ENCODE peak calls at places on chromosomes 16 and 17, in six cellular contexts. O, I, E, T, A and Y are unnamed samples. For H3K4me1, the result is how much of the 10 kb centered on the place peaks cover.

GRCh38 chr17:78884148-78884870 is 18.7 kb downstream of the CEP295NL start:
- DNase-seq in O (no peak), I (no peak), E (no peak), T (no peak), A (peak), Y (no peak)

GRCh38 chr17:76153640-76154039 is 12.6 kb upstream of the FOXJ1 start:
- DNase-seq in O (peak), I (no peak), E (no peak), T (no peak), A (peak), Y (no peak)

GRCh38 chr16:82010649-82011048 is 621 bp downstream of the SDR42E1 start:
- DNase-seq in O (no peak), I (no peak), E (no peak), T (no peak), A (no peak), Y (no peak)

GRCh38 chr16:14111713-14112538 is 40.8 kb downstream of the MRTFB start:
- DNase-seq in O (peak), I (peak), E (peak), T (no peak), A (no peak), Y (no peak)

GRCh38 chr17:31595076-31595475 is 203.6 kb downstream of the RAB11FIP4 start:
- DNase-seq in O (no peak), I (no peak), E (no peak), T (no peak), A (peak), Y (no peak)

GRCh38 chr17:16415031-16415924 is at the start of gene TRPV2:
- DNase-seq in O (no peak), I (peak), E (no peak), T (no peak), A (no peak), Y (no peak)

GRCh38 chr17:17116406-17116805 is 74.1 kb downstream of the MPRIP start:
- DNase-seq in O (no peak), I (no peak), E (no peak), T (no peak), A (no peak), Y (no peak)

GRCh38 chr16:23317751-23318150 is 15.6 kb downstream of the SCNN1B start:
- DNase-seq in O (no peak), I (peak), E (no peak), T (no peak), A (no peak), Y (no peak)

GRCh38 chr17:73980517-73980916 is 223.0 kb upstream of the RPL38 start:
- DNase-seq in O (no peak), I (no peak), E (no peak), T (no peak), A (no peak), Y (no peak)

GRCh38 chr16:27428035-27428785 is 26.2 kb downstream of the IL21R start:
- DNase-seq in O (no peak), I (no peak), E (no peak), T (no peak), A (no peak), Y (no peak)

GRCh38 chr17:10620823-10621222 is 36.3 kb downstream of the MYH3 start:
- DNase-seq in O (no peak), I (no peak), E (no peak), T (no peak), A (no peak), Y (no peak)

GRCh38 chr17:17751489-17751995 is 70.3 kb downstream of the RAI1 start:
- DNase-seq in O (no peak), I (no peak), E (no peak), T (no peak), A (no peak), Y (no peak)

GRCh38 chr17:60565233-60565632 is 34.8 kb upstream of the PPM1D start:
- DNase-seq in O (no peak), I (no peak), E (no peak), T (no peak), A (no peak), Y (no peak)

GRCh38 chr16:85561248-85562101 is 51.6 kb upstream of the GSE1 start:
- DNase-seq in O (no peak), I (no peak), E (no peak), T (no peak), A (no peak), Y (no peak)

GRCh38 chr17:40671282-40671681 is 6.3 kb upstream of the KRT222 start:
- DNase-seq in O (no peak), I (no peak), E (peak), T (peak), A (no peak), Y (no peak)

GRCh38 chr17:79131701-79132100 is 57.1 kb downstream of the ENGASE start:
- DNase-seq in O (no peak), I (no peak), E (no peak), T (no peak), A (no peak), Y (no peak)

GRCh38 chr16:54473201-54473993 is 186.8 kb upstream of the IRX3 start:
- DNase-seq in O (peak), I (no peak), E (no peak), T (no peak), A (no peak), Y (no peak)

GRCh38 chr17:1460233-1460632 is 4.2 kb upstream of the CRK start:
- DNase-seq in O (no peak), I (peak), E (peak), T (no peak), A (no peak), Y (no peak)

GRCh38 chr16:51839697-51840462 is 688.8 kb upstream of the SALL1 start:
- DNase-seq in O (no peak), I (no peak), E (no peak), T (peak), A (peak), Y (no peak)

GRCh38 chr17:38498353-38498752 is 70.1 kb downstream of the ARHGAP23 start:
- DNase-seq in O (no peak), I (no peak), E (no peak), T (no peak), A (no peak), Y (no peak)

GRCh38 chr17:82603981-82604448 is 44.2 kb downstream of the WDR45B start:
- DNase-seq in O (peak), I (peak), E (peak), T (no peak), A (peak), Y (no peak)

GRCh38 chr16:24382929-24383328 is 126.8 kb downstream of the CACNG3 start:
- DNase-seq in O (no peak), I (no peak), E (no peak), T (no peak), A (no peak), Y (peak)

GRCh38 chr17:65088621-65089385 is 32.3 kb upstream of the GNA13 start:
- DNase-seq in O (no peak), I (no peak), E (no peak), T (no peak), A (no peak), Y (no peak)

GRCh38 chr17:39607851-39608130 is at the start of gene NEUROD2:
- DNase-seq in O (no peak), I (no peak), E (no peak), T (no peak), A (no peak), Y (no peak)

GRCh38 chr17:31427684-31428083 is 36.2 kb downstream of the RAB11FIP4 start:
- DNase-seq in O (no peak), I (no peak), E (no peak), T (no peak), A (no peak), Y (no peak)

GRCh38 chr16:48965391-48965790 is 316.2 kb downstream of the CBLN1 start:
- DNase-seq in O (no peak), I (no peak), E (no peak), T (no peak), A (peak), Y (no peak)

GRCh38 chr16:48961546-48961945 is 320.1 kb downstream of the CBLN1 start:
- DNase-seq in O (no peak), I (no peak), E (no peak), T (no peak), A (no peak), Y (no peak)

GRCh38 chr16:48963306-48963705 is 318.3 kb downstream of the CBLN1 start:
- DNase-seq in O (no peak), I (no peak), E (no peak), T (no peak), A (peak), Y (no peak)

GRCh38 chr16:48960830-48961229 is 320.8 kb downstream of the CBLN1 start:
- DNase-seq in O (no peak), I (no peak), E (no peak), T (no peak), A (no peak), Y (no peak)

DNA sequence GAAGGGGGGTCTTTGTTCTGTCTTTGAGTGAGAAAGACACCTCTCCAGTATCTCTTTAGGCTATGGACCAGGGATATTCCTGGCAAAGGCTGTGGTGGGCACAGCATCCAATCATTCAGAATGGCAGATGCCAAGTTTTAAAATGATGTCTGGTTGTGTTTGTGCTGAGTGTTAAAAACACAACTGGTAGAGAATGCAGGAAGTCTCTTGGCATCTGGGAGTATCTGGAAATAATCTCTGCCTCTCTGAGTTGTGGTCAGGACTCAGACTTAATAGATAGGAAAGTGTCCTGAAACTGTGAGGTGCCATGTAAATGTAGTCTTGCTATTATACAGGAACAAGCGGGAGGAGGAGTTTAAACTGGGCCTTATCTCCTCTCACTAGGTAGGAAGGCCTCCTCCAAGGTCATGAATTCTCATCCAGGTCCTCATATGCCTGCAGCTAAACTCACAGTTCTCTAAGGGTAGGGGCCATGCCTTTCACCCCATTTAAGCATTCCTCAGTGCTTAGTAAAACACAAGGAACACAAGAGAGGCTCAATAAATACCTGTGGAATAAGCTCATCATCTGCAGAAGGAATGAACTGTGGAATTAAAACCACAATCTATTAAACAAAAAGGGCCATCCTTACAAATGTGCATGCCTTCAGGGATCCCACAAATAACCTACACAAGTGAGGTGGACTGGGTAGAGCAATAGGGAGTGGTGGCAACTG is 317.6 kb downstream of the CBLN1 start:
- DNase-seq in O (no peak), I (no peak), E (no peak), T (no peak), A (peak), Y (no peak)
- H3K4me3 ChIP-seq in O (no peak), I (no peak), E (no peak), T (no peak), A (no peak), Y (no peak)

DNA sequence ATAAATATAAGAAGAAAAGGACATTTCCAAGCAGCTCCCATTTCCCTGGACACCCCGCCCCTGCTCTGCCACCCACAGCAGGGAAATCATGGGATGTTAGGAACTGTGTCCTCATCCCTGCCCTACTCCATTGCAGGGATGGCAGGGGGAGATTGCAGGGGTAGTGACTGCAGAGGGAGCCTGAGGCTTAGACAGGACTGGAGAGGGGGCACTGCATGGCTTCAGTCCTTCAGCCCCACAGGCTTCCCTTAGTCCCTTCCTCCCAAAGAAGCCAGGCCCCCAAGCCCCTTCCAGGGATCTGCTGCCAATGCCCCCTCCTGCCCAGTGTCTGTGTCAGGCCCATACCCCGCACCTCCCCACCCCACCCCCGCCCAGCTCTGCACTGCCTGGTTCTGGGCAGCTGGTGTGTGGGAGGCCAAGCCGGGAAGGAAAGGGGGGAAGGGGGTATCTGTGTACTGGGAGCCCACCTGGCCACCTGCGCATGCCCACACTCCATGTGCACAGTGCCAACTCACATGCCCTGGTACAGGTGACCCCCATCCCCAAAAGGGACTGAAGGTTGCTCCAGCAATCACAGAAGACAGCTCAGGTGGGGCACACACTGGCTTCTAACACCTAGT is 3.3 kb downstream of the RUNDC3A start:
- DNase-seq in O (no peak), I (no peak), E (no peak), T (no peak), A (no peak), Y (no peak)
- H3K4me1 ChIP-seq in O (under half), I (under half), E (under half), T (under half), A (under half), Y (under half)

DNA sequence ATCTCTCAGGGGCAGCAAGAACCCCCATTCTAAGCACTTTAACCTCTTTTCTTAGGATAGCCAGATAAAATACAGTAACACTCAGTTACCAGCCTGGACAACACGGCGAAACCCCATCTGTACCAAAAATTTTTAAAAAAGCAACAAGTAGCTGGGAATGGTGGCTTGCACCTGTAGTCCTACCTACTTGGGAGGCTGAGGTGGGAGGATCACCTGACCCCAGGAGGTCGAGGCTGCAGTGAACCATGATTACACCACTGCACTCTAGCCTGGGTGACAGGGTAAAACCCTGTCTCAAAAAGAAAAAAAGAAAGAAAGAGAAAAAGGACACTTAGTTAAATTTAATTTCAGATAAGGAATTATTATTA is 28.6 kb upstream of the UBE2G1 start:
- DNase-seq in O (no peak), I (no peak), E (no peak), T (no peak), A (no peak), Y (no peak)
- H3K4me3 ChIP-seq in O (no peak), I (no peak), E (no peak), T (no peak), A (no peak), Y (no peak)

GRCh38 chr16:729768-730665 is 3.1 kb downstream of the HAGHL start:
- DNase-seq in O (no peak), I (no peak), E (no peak), T (no peak), A (no peak), Y (no peak)
- H3K4me1 ChIP-seq in O (under half), I (under half), E (under half), T (under half), A (under half), Y (under half)

GRCh38 chr16:67392301-67393059 is 818 bp downstream of the TPPP3 start:
- DNase-seq in O (no peak), I (no peak), E (no peak), T (no peak), A (no peak), Y (no peak)
- H3K4me3 ChIP-seq in O (no peak), I (no peak), E (no peak), T (peak), A (no peak), Y (no peak)